ENCODE peak calls at places on chromosomes 7 and 10, in ten cellular contexts. U is CD8-positive, alpha-beta memory T cell; Y is CD8-positive, alpha-beta T cell; D is pancreas; X is ovary; L is GM23248; V is A673; F is ascending aorta; N is psoas muscle; B is kidney. A is an unnamed sample. For H3K4me1, the result is how much of the 10 kb centered on the place peaks cover.

GRCh38 chr10:51311232-51311631 is 236.9 kb downstream of the PRKG1 start:
- DNase-seq in U (no peak), Y (no peak), D (no peak), X (no peak), L (peak), V (no peak), F (no peak), N (no peak), B (no peak), A (no peak)

GRCh38 chr10:93494494-93494893 is 1.9 kb upstream of the CEP55 start:
- DNase-seq in U (no peak), Y (no peak), D (no peak), X (no peak), L (no peak), V (no peak), F (no peak), N (no peak), B (no peak), A (no peak)

GRCh38 chr10:120514035-120514620 is 57.1 kb downstream of the PLPP4 start:
- DNase-seq in U (no peak), Y (no peak), D (no peak), X (no peak), L (peak), V (peak), F (no peak), N (no peak), B (no peak), A (no peak)

GRCh38 chr7:106862317-106863183 is 2.5 kb upstream of the PIK3CG start:
- DNase-seq in U (no peak), Y (no peak), D (no peak), X (no peak), L (peak), V (peak), F (no peak), N (no peak), B (no peak), A (no peak)

GRCh38 chr10:28810062-28810870 is 132.9 kb downstream of the BAMBI start:
- DNase-seq in U (no peak), Y (no peak), D (no peak), X (no peak), L (no peak), V (no peak), F (no peak), N (no peak), B (no peak), A (no peak)

GRCh38 chr7:79652619-79653018 is 199.2 kb upstream of the MAGI2 start:
- DNase-seq in U (no peak), Y (no peak), D (no peak), X (no peak), L (no peak), V (no peak), F (no peak), N (no peak), B (no peak), A (no peak)

GRCh38 chr7:3217166-3217565 is 83.9 kb upstream of the SDK1 start:
- DNase-seq in U (no peak), Y (no peak), D (no peak), X (no peak), L (no peak), V (no peak), F (peak), N (no peak), B (no peak), A (peak)

GRCh38 chr7:68619476-68619875 is 978.8 kb upstream of the AUTS2 start:
- DNase-seq in U (no peak), Y (no peak), D (no peak), X (no peak), L (no peak), V (peak), F (no peak), N (no peak), B (no peak), A (no peak)

GRCh38 chr7:113197274-113197673 is 78.9 kb upstream of the SMIM30 start:
- DNase-seq in U (no peak), Y (no peak), D (no peak), X (no peak), L (peak), V (no peak), F (no peak), N (no peak), B (no peak), A (no peak)

GRCh38 chr7:47298636-47299035 is 283.3 kb downstream of the TNS3 start:
- DNase-seq in U (no peak), Y (no peak), D (no peak), X (peak), L (no peak), V (no peak), F (no peak), N (no peak), B (no peak), A (no peak)

GRCh38 chr7:117716707-117717294 is 156.4 kb downstream of the CTTNBP2 start:
- DNase-seq in U (no peak), Y (no peak), D (no peak), X (no peak), L (no peak), V (no peak), F (no peak), N (no peak), B (no peak), A (no peak)

GRCh38 chr7:140689199-140690152 is 7.0 kb upstream of the NDUFB2 start:
- DNase-seq in U (no peak), Y (no peak), D (no peak), X (no peak), L (no peak), V (no peak), F (peak), N (no peak), B (no peak), A (no peak)

GRCh38 chr10:71029411-71029881 is 141.1 kb upstream of the PCBD1 start:
- DNase-seq in U (no peak), Y (no peak), D (no peak), X (no peak), L (no peak), V (no peak), F (no peak), N (peak), B (no peak), A (peak)

GRCh38 chr7:151987748-151988529 is 31.7 kb downstream of the GALNTL5 start:
- DNase-seq in U (no peak), Y (no peak), D (no peak), X (no peak), L (peak), V (peak), F (no peak), N (peak), B (no peak), A (peak)

GRCh38 chr7:149830997-149831729 is 7.0 kb upstream of the ZNF862 start:
- DNase-seq in U (no peak), Y (no peak), D (peak), X (no peak), L (no peak), V (no peak), F (no peak), N (no peak), B (no peak), A (no peak)

GRCh38 chr10:27147701-27148100 is 6.5 kb downstream of the YME1L1 start:
- DNase-seq in U (no peak), Y (no peak), D (no peak), X (no peak), L (no peak), V (no peak), F (no peak), N (no peak), B (no peak), A (no peak)

GRCh38 chr7:105773030-105773460 is 103.4 kb downstream of the ATXN7L1 start:
- DNase-seq in U (no peak), Y (no peak), D (no peak), X (no peak), L (no peak), V (no peak), F (no peak), N (no peak), B (no peak), A (no peak)

GRCh38 chr10:44673245-44673999 is 237.7 kb upstream of the TMEM72 start:
- DNase-seq in U (no peak), Y (no peak), D (no peak), X (no peak), L (no peak), V (no peak), F (no peak), N (no peak), B (peak), A (no peak)

GRCh38 chr10:58512470-58513188 is at the start of gene BICC1:
- DNase-seq in U (no peak), Y (no peak), D (peak), X (peak), L (peak), V (peak), F (peak), N (peak), B (peak), A (peak)

DNA sequence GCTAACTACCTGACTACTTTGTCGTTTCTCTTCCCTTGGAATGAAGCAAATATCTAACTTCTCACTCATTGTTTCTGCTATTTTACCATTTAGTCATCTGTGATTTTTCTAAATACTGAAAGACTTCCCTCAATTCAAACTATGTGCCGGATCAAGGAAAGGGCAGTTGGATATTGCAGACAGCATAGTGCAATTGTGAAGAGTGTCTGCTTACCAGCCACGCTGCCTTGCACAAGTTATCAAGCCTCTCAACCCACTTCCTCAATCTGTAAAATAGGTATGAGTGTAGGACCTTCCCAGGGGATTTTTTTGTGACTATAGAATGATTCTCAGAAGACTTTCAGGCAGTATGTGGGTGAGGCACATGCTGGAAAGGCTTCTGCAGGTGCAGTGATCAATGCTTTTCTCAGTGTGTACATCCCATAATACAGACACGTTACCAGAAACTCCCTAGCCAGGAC is 54.3 kb downstream of the EGFR start:
- DNase-seq in U (no peak), Y (no peak), D (no peak), X (no peak), L (peak), V (no peak), F (no peak), N (no peak), B (no peak), A (no peak)
- H3K4me1 ChIP-seq in U (under half), Y (under half), D (under half), X (under half), L (half or more), V (under half), F (half or more), N (half or more), B (under half), A (under half)

DNA sequence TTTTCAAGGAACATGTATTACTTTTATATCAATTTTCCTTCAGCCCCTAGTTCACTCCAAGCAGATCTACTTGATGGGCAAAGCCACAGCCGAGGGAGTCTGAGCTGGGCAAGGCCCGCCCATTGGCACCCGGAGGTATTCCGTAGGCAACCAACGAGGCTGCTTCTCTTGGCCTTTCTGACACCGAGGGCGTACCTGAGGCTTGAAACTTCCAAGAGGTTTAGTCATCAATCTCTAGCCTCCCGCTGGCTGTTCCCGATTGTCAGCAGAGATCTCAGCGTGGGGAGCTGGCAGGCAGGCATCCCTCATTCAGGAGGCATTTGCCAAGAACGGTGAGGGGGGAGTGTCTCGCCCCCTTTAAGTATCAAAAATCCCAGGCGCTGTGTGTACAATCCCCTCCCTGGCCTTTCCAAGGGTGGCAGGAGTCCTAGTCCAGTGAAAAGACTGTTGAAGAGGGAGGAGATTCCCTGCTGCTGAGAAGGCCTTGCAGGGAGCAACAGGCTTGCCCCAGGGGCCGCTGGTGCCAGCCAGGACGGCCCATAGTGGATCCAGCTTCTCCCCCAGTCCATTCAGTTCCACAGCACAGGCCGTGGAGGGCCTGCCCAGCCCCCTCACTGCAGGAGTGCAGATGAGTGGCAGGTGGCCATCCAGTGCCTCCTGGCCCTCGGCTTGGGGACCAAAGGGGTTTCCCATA is 39.8 kb downstream of the OAT start:
- DNase-seq in U (no peak), Y (no peak), D (no peak), X (no peak), L (no peak), V (no peak), F (no peak), N (no peak), B (no peak), A (no peak)
- H3K27ac ChIP-seq in U (no peak), Y (no peak), D (no peak), X (no peak), L (no peak), V (no peak), F (peak), N (no peak), B (no peak), A (no peak)

GRCh38 chr10:92110039-92110794 is 180.7 kb downstream of the CPEB3 start:
- DNase-seq in U (no peak), Y (no peak), D (no peak), X (no peak), L (peak), V (no peak), F (no peak), N (no peak), B (no peak), A (no peak)

GRCh38 chr10:92111336-92111939 is 179.4 kb downstream of the CPEB3 start:
- DNase-seq in U (no peak), Y (no peak), D (no peak), X (no peak), L (no peak), V (no peak), F (no peak), N (no peak), B (no peak), A (no peak)

GRCh38 chr10:92112462-92112861 is 178.4 kb downstream of the CPEB3 start:
- DNase-seq in U (no peak), Y (no peak), D (no peak), X (no peak), L (no peak), V (no peak), F (no peak), N (no peak), B (no peak), A (no peak)

GRCh38 chr10:92119340-92119739 is 171.5 kb downstream of the CPEB3 start:
- DNase-seq in U (no peak), Y (no peak), D (no peak), X (no peak), L (no peak), V (no peak), F (no peak), N (no peak), B (no peak), A (no peak)

DNA sequence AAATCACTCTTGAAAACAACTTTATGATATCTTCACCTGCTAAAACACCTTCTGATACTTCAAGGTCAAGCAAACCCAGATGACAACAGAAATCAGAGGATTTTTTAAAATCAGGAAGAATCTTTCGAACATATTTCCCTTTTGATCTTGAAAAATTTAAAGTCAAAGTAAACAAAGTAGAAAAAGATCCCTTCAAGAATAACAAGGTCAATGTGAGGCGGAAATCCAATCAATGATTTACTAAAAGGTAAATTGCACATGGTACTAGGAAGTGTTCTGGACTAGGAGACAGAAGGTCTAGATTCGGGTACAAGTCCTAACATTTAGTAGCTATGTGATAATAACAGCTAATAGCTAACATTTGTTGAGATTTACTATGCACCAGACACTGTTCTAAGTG is 176.7 kb downstream of the CPEB3 start:
- DNase-seq in U (no peak), Y (no peak), D (no peak), X (no peak), L (no peak), V (no peak), F (no peak), N (no peak), B (no peak), A (no peak)
- H3K4me3 ChIP-seq in U (no peak), Y (no peak), D (no peak), X (no peak), L (no peak), V (no peak), F (no peak), N (no peak), B (peak), A (no peak)

DNA sequence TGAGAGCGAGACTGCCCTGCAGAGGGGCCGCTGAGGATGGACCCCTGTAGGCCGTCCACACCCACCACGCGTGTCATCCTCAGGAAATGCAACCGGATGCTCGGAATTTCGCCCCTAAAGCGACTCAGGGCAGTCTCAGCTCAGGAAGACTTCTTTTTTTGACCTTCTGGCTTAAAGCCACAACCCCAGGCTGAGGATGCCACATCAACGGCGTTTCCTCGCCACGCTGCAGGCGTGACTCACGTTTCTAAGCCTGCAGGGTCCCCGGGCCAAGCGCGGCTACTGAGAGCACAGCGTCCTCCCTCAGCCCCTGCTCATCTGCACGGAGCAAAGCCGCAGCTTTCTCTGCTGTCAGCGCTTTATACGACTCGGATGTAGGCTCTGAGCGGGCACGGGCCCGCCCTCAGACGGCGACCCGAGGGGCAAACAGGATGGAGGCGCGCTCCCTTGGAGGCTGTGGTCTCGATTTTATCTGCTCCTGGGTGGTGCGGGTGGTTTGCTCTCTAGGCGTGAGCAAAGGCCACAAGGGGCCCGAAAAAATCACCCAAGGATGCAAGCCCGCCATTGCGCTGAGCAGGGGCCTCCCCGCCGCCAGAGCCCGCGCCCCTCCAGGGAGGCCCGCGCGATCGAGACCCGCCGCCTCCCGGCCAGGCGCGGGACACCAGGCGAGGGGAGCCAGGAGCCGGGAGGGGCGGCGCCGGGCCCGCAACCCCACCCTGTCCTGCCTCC is 726 bp upstream of the INSIG1 start:
- DNase-seq in U (peak), Y (peak), D (peak), X (peak), L (peak), V (peak), F (peak), N (peak), B (peak), A (peak)
- H3K4me1 ChIP-seq in U (under half), Y (under half), D (under half), X (under half), L (under half), V (under half), F (under half), N (under half), B (under half), A (under half)

GRCh38 chr7:34143397-34143796 is 238.1 kb downstream of the BMPER start:
- DNase-seq in U (no peak), Y (no peak), D (no peak), X (no peak), L (peak), V (peak), F (no peak), N (no peak), B (no peak), A (no peak)
- H3K27ac ChIP-seq in U (no peak), Y (no peak), D (no peak), X (no peak), L (peak), V (no peak), F (no peak), N (no peak), B (no peak), A (no peak)

DNA sequence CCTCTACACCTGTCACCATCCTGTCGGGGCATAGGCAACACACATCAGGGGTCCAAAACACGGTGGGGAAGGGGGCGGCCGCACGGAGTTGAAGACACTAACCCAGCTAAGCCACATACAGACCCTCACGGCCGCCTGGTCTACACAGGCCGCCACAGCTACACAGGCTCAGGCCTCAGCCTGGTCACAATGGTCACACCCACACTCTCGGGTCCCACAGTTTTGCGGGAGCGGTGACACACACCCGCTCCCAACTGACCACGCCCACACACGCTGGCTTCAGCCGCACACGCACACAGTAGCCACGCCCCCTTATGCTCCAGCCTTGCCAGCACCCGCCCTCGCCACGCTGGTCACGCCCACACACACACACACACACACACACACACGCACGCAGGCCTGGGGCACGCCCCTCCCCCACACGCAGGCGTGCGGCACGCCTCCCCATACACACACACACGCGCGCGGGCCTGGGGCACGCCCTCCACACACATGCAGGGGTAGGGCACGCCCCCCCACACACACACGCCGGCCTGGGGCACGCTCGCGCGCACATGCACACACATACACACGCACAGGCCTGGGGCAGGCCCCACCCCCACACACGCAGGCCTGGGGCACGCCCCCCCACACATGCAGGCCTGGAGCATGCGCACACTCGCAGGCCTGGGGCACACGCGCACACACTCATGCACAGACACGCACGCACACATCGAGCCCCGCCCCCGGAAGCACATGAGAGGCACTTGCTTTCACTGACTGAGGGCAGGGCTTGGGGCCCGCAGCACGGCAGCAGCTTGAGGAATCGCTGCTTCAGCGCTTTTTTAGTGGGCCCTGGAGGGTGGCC is 12.3 kb upstream of the OGA start:
- DNase-seq in U (peak), Y (peak), D (peak), X (peak), L (peak), V (peak), F (peak), N (peak), B (peak), A (peak)
- H3K4me3 ChIP-seq in U (peak), Y (peak), D (peak), X (peak), L (peak), V (peak), F (peak), N (peak), B (peak), A (peak)

A was measured in heart right ventricle.